ENCODE peak calls at places on chromosome 15, in seven cellular contexts. One of them, this sample, is unnamed.

GRCh38 chr15:64354683-64355558 is 1.1 kb downstream of the CSNK1G1 start:
- DNase-seq in fibroblast of the aortic adventitia: no peak
- DNase-seq in astrocyte: no peak
- DNase-seq in lung: no peak
- DNase-seq in PC-3: no peak
- DNase-seq in astrocyte of the spinal cord: no peak
- DNase-seq in HepG2: no peak
- DNase-seq in this sample: no peak

GRCh38 chr15:45829336-45830153 is 194.7 kb downstream of the SQOR start:
- DNase-seq in fibroblast of the aortic adventitia: no peak
- DNase-seq in astrocyte: no peak
- DNase-seq in lung: no peak
- DNase-seq in PC-3: no peak
- DNase-seq in astrocyte of the spinal cord: no peak
- DNase-seq in HepG2: no peak
- DNase-seq in this sample: no peak

GRCh38 chr15:79007066-79007465 is 62.2 kb upstream of the CTSH start:
- DNase-seq in fibroblast of the aortic adventitia: peak
- DNase-seq in astrocyte: no peak
- DNase-seq in lung: peak
- DNase-seq in PC-3: peak
- DNase-seq in astrocyte of the spinal cord: peak
- DNase-seq in HepG2: peak
- DNase-seq in this sample: peak

GRCh38 chr15:38577405-38577987 is 12.9 kb upstream of the RASGRP1 start:
- DNase-seq in fibroblast of the aortic adventitia: no peak
- DNase-seq in astrocyte: no peak
- DNase-seq in lung: no peak
- DNase-seq in PC-3: no peak
- DNase-seq in astrocyte of the spinal cord: no peak
- DNase-seq in HepG2: no peak
- DNase-seq in this sample: no peak

GRCh38 chr15:78418681-78419080 is 19.3 kb upstream of the IREB2 start:
- DNase-seq in fibroblast of the aortic adventitia: no peak
- DNase-seq in astrocyte: no peak
- DNase-seq in lung: no peak
- DNase-seq in PC-3: no peak
- DNase-seq in astrocyte of the spinal cord: no peak
- DNase-seq in HepG2: peak
- DNase-seq in this sample: no peak

GRCh38 chr15:100926971-100927756 is 8.0 kb downstream of the LRRK1 start:
- DNase-seq in fibroblast of the aortic adventitia: no peak
- DNase-seq in astrocyte: no peak
- DNase-seq in lung: no peak
- DNase-seq in PC-3: no peak
- DNase-seq in astrocyte of the spinal cord: no peak
- DNase-seq in HepG2: no peak
- DNase-seq in this sample: no peak

GRCh38 chr15:91412529-91412928 is 312.5 kb downstream of the SV2B start:
- DNase-seq in fibroblast of the aortic adventitia: peak
- DNase-seq in astrocyte: peak
- DNase-seq in lung: no peak
- DNase-seq in PC-3: no peak
- DNase-seq in astrocyte of the spinal cord: no peak
- DNase-seq in HepG2: no peak
- DNase-seq in this sample: no peak

GRCh38 chr15:70870066-70870465 is 16.1 kb upstream of the LARP6 start:
- DNase-seq in fibroblast of the aortic adventitia: peak
- DNase-seq in astrocyte: peak
- DNase-seq in lung: no peak
- DNase-seq in PC-3: peak
- DNase-seq in astrocyte of the spinal cord: peak
- DNase-seq in HepG2: no peak
- DNase-seq in this sample: no peak

GRCh38 chr15:73593278-73594074 is 39.7 kb downstream of the NPTN start:
- DNase-seq in fibroblast of the aortic adventitia: no peak
- DNase-seq in astrocyte: peak
- DNase-seq in lung: no peak
- DNase-seq in PC-3: peak
- DNase-seq in astrocyte of the spinal cord: peak
- DNase-seq in HepG2: no peak
- DNase-seq in this sample: no peak

GRCh38 chr15:51718199-51718598 is 19.3 kb downstream of the LYSMD2 start:
- DNase-seq in fibroblast of the aortic adventitia: no peak
- DNase-seq in astrocyte: no peak
- DNase-seq in lung: no peak
- DNase-seq in PC-3: no peak
- DNase-seq in astrocyte of the spinal cord: no peak
- DNase-seq in HepG2: no peak
- DNase-seq in this sample: no peak

GRCh38 chr15:70195808-70196304 is 98.1 kb upstream of the TLE3 start:
- DNase-seq in fibroblast of the aortic adventitia: peak
- DNase-seq in astrocyte: peak
- DNase-seq in lung: peak
- DNase-seq in PC-3: peak
- DNase-seq in astrocyte of the spinal cord: peak
- DNase-seq in HepG2: peak
- DNase-seq in this sample: no peak

GRCh38 chr15:45138814-45139765 is 9.3 kb downstream of the DUOX1 start:
- DNase-seq in fibroblast of the aortic adventitia: no peak
- DNase-seq in astrocyte: no peak
- DNase-seq in lung: peak
- DNase-seq in PC-3: no peak
- DNase-seq in astrocyte of the spinal cord: no peak
- DNase-seq in HepG2: no peak
- DNase-seq in this sample: no peak

GRCh38 chr15:70936326-70936725 is 43.7 kb downstream of the LRRC49 start:
- DNase-seq in fibroblast of the aortic adventitia: no peak
- DNase-seq in astrocyte: peak
- DNase-seq in lung: no peak
- DNase-seq in PC-3: no peak
- DNase-seq in astrocyte of the spinal cord: peak
- DNase-seq in HepG2: no peak
- DNase-seq in this sample: peak

GRCh38 chr15:101139986-101140696 is 111.7 kb downstream of the CHSY1 start:
- DNase-seq in fibroblast of the aortic adventitia: no peak
- DNase-seq in astrocyte: no peak
- DNase-seq in lung: no peak
- DNase-seq in PC-3: no peak
- DNase-seq in astrocyte of the spinal cord: no peak
- DNase-seq in HepG2: no peak
- DNase-seq in this sample: no peak

GRCh38 chr15:26628879-26629529 is 143.9 kb downstream of the GABRB3 start:
- DNase-seq in fibroblast of the aortic adventitia: peak
- DNase-seq in astrocyte: peak
- DNase-seq in lung: peak
- DNase-seq in PC-3: peak
- DNase-seq in astrocyte of the spinal cord: no peak
- DNase-seq in HepG2: no peak
- DNase-seq in this sample: peak
- TF ChIP-seq CTCF in fibroblast of the aortic adventitia: no peak
- TF ChIP-seq CTCF in astrocyte: no peak
- TF ChIP-seq CTCF in lung: no peak
- TF ChIP-seq CTCF in PC-3: peak
- TF ChIP-seq CTCF in astrocyte of the spinal cord: no peak
- TF ChIP-seq CTCF in HepG2: no peak
- TF ChIP-seq CTCF in this sample: peak

DNA sequence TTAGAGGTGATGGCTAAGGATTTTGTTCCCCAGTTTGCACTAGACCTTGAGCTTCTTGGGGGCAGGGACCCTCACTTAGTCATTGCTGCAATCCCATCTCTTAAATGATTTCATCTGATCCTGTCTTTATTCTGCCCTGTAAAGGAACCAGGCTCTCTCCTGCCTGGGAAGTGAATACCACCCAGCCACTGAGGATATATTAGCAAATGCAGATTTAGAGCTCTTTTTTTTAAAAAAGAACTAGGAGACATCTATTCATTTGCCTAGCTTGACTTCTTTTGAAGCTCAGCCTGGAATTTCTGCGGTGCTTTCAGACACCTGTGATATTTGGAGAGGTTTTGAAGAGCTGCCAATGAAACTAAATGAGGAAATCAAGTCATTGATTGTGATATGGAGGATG is 41.8 kb downstream of the CA12 start:
- DNase-seq in fibroblast of the aortic adventitia: no peak
- DNase-seq in astrocyte: no peak
- DNase-seq in lung: no peak
- DNase-seq in PC-3: no peak
- DNase-seq in astrocyte of the spinal cord: no peak
- DNase-seq in HepG2: no peak
- DNase-seq in this sample: no peak
- H3K4me3 ChIP-seq in fibroblast of the aortic adventitia: no peak
- H3K4me3 ChIP-seq in astrocyte: no peak
- H3K4me3 ChIP-seq in lung: no peak
- H3K4me3 ChIP-seq in PC-3: no peak
- H3K4me3 ChIP-seq in astrocyte of the spinal cord: no peak
- H3K4me3 ChIP-seq in HepG2: no peak
- H3K4me3 ChIP-seq in this sample: no peak

DNA sequence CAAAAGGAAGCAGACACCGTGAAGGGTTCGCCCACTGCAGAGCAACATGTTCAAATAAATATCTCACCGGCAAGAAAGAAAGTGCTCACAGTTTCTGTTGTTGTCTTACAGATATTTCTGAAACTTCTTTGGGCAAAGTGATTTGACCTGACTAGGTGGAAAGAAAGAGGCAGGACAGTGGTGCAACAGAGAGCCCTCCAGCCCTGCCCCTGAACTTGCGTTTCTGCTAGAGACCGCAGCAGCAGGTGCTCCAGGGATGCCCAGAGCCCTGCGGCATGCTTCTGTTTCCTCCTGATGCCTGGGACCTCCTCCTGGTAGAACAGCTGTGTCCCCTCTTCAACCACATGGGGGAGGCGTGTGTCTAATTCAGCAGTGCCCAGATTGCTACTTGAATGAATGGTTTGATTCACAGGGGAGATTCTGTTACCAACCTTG is 123.4 kb downstream of the ATP10A start:
- DNase-seq in fibroblast of the aortic adventitia: peak
- DNase-seq in astrocyte: peak
- DNase-seq in lung: no peak
- DNase-seq in PC-3: peak
- DNase-seq in astrocyte of the spinal cord: peak
- DNase-seq in HepG2: no peak
- DNase-seq in this sample: no peak
- TF ChIP-seq CTCF in fibroblast of the aortic adventitia: peak
- TF ChIP-seq CTCF in astrocyte: peak
- TF ChIP-seq CTCF in lung: no peak
- TF ChIP-seq CTCF in PC-3: peak
- TF ChIP-seq CTCF in astrocyte of the spinal cord: peak
- TF ChIP-seq CTCF in HepG2: peak
- TF ChIP-seq CTCF in this sample: peak

DNA sequence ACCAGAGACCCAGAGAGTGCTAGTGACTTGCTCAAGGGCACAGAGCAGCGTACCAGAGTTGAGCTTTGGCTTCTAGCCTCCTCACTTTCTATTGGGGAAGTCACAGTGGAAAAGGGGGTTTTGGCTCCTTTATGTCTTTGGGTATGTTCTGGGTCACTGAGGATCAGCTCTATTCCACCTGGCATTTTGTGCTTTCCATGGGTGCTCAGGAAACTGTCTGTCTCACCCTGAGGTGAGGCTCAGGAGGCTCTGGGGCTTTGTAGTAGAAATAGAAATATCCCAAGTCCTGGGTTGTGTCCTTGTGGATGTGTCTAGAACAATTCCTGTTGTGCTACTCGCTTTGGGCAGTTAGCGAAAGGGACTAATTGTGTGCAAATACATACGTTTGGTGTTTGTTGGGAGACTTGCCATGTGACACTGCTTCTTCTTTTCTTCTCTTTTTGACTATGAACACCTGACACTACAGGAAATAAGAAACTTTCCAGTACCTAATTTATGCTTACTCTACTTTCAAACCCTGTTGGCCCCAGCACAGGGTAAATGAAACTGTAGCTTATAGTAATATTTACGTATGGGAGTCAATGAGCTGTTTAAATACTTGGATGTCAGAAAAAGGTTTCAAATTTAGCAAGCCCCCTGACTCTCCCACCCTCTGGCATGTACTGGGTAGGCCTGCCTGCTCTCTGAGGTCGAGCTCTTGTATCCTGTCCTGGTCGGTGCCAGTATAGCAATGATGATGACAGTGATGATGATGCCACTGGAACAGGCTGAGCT is 35.6 kb downstream of the SMAD3 start:
- DNase-seq in fibroblast of the aortic adventitia: no peak
- DNase-seq in astrocyte: no peak
- DNase-seq in lung: no peak
- DNase-seq in PC-3: no peak
- DNase-seq in astrocyte of the spinal cord: no peak
- DNase-seq in HepG2: no peak
- DNase-seq in this sample: no peak
- H3K4me3 ChIP-seq in fibroblast of the aortic adventitia: no peak
- H3K4me3 ChIP-seq in astrocyte: no peak
- H3K4me3 ChIP-seq in lung: no peak
- H3K4me3 ChIP-seq in PC-3: no peak
- H3K4me3 ChIP-seq in astrocyte of the spinal cord: no peak
- H3K4me3 ChIP-seq in HepG2: no peak
- H3K4me3 ChIP-seq in this sample: no peak

GRCh38 chr15:63035977-63036376 is 6.6 kb upstream of the TPM1 start:
- DNase-seq in fibroblast of the aortic adventitia: no peak
- DNase-seq in astrocyte: no peak
- DNase-seq in lung: no peak
- DNase-seq in PC-3: no peak
- DNase-seq in astrocyte of the spinal cord: no peak
- DNase-seq in HepG2: no peak
- DNase-seq in this sample: no peak
- TF ChIP-seq CTCF in fibroblast of the aortic adventitia: no peak
- TF ChIP-seq CTCF in astrocyte: no peak
- TF ChIP-seq CTCF in lung: no peak
- TF ChIP-seq CTCF in PC-3: no peak
- TF ChIP-seq CTCF in astrocyte of the spinal cord: peak
- TF ChIP-seq CTCF in HepG2: peak
- TF ChIP-seq CTCF in this sample: no peak

GRCh38 chr15:47731230-47731629 is 13.9 kb downstream of the SEMA6D start:
- DNase-seq in fibroblast of the aortic adventitia: no peak
- DNase-seq in astrocyte: no peak
- DNase-seq in lung: no peak
- DNase-seq in PC-3: no peak
- DNase-seq in astrocyte of the spinal cord: no peak
- DNase-seq in HepG2: no peak
- DNase-seq in this sample: no peak
- H3K4me3 ChIP-seq in fibroblast of the aortic adventitia: no peak
- H3K4me3 ChIP-seq in astrocyte: no peak
- H3K4me3 ChIP-seq in lung: no peak
- H3K4me3 ChIP-seq in PC-3: no peak
- H3K4me3 ChIP-seq in astrocyte of the spinal cord: no peak
- H3K4me3 ChIP-seq in HepG2: no peak
- H3K4me3 ChIP-seq in this sample: no peak

DNA sequence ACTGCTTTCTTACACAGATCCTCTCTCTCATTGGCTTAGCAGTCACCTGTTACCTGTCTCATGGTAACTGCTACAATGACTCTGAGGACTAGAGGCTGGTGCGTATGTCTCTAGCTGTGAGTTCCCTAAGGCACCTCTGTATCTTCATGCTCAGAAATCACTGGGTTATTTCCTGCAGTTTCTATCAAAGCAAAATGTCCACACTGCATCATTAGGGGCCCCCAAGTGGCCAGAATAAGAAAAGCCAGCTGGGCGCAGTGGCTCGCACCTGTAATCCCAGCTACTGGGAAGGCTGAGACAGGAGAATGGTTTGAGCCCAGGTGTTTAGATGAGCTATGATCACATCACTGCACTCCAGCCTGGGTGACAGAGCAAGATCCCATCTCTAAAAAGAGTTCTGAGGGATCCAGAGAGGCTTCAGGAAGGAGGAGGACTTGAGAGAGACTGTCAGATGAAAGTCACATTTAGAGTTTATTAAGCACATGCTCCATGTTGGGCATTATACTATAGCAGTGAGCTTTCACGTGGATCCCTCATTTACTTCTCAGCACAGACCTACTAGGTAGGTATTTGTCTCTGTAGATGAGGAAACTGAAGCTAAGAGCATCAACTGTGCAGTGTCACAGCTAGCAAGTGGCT is 2.3 kb upstream of the VPS18 start:
- DNase-seq in fibroblast of the aortic adventitia: peak
- DNase-seq in astrocyte: no peak
- DNase-seq in lung: no peak
- DNase-seq in PC-3: peak
- DNase-seq in astrocyte of the spinal cord: peak
- DNase-seq in HepG2: peak
- DNase-seq in this sample: no peak
- TF ChIP-seq CTCF in fibroblast of the aortic adventitia: peak
- TF ChIP-seq CTCF in astrocyte: peak
- TF ChIP-seq CTCF in lung: peak
- TF ChIP-seq CTCF in PC-3: peak
- TF ChIP-seq CTCF in astrocyte of the spinal cord: peak
- TF ChIP-seq CTCF in HepG2: peak
- TF ChIP-seq CTCF in this sample: peak